ENCODE peak calls at places on chromosome 11, in nine cellular contexts. M, Q, X, C, E, U, Y, G and R are unnamed samples.

GRCh38 chr11:93935826-93936225 is 85.3 kb upstream of the HEPHL1 start:
- DNase-seq in M (no peak), Q (no peak), X (no peak), C (no peak), E (no peak), U (no peak), Y (no peak), G (no peak), R (no peak)

GRCh38 chr11:103978588-103979580 is 57.6 kb upstream of the DDI1 start:
- DNase-seq in M (no peak), Q (no peak), X (no peak), C (no peak), E (no peak), U (no peak), Y (no peak), G (no peak), R (no peak)

GRCh38 chr11:124793466-124794278 is 6.5 kb downstream of the MSANTD2 start:
- DNase-seq in M (peak), Q (no peak), X (no peak), C (no peak), E (no peak), U (peak), Y (peak), G (peak), R (no peak)

GRCh38 chr11:725624-726202 is 19.7 kb downstream of the EPS8L2 start:
- DNase-seq in M (no peak), Q (no peak), X (no peak), C (no peak), E (no peak), U (no peak), Y (no peak), G (peak), R (no peak)

GRCh38 chr11:33843018-33843417 is 48.9 kb downstream of the LMO2 start:
- DNase-seq in M (no peak), Q (no peak), X (no peak), C (no peak), E (no peak), U (no peak), Y (no peak), G (no peak), R (no peak)

GRCh38 chr11:59106363-59107336 is at the start of gene FAM111B:
- DNase-seq in M (peak), Q (peak), X (peak), C (no peak), E (peak), U (peak), Y (peak), G (peak), R (peak)

GRCh38 chr11:22703040-22703439 is 36.6 kb downstream of the GAS2 start:
- DNase-seq in M (peak), Q (no peak), X (no peak), C (no peak), E (peak), U (peak), Y (peak), G (peak), R (no peak)

GRCh38 chr11:17386331-17387084 is 2.0 kb downstream of the KCNJ11 start:
- DNase-seq in M (peak), Q (peak), X (no peak), C (peak), E (no peak), U (peak), Y (peak), G (peak), R (no peak)

GRCh38 chr11:5204787-5205186 is 4.3 kb upstream of the OR51V1 start:
- DNase-seq in M (no peak), Q (no peak), X (no peak), C (peak), E (no peak), U (peak), Y (peak), G (peak), R (no peak)

GRCh38 chr11:64056213-64056785 is 20.6 kb downstream of the FLRT1 start:
- DNase-seq in M (no peak), Q (no peak), X (no peak), C (no peak), E (no peak), U (no peak), Y (no peak), G (no peak), R (no peak)

GRCh38 chr11:93525601-93526000 is 17.6 kb downstream of the SMCO4 start:
- DNase-seq in M (no peak), Q (peak), X (no peak), C (no peak), E (no peak), U (peak), Y (peak), G (no peak), R (no peak)

GRCh38 chr11:11998091-11998781 is 10.2 kb downstream of the DKK3 start:
- DNase-seq in M (no peak), Q (no peak), X (no peak), C (no peak), E (no peak), U (peak), Y (peak), G (no peak), R (peak)

GRCh38 chr11:6627762-6628241 is 8.6 kb upstream of the TPP1 start:
- DNase-seq in M (no peak), Q (no peak), X (no peak), C (no peak), E (no peak), U (no peak), Y (no peak), G (no peak), R (no peak)

DNA sequence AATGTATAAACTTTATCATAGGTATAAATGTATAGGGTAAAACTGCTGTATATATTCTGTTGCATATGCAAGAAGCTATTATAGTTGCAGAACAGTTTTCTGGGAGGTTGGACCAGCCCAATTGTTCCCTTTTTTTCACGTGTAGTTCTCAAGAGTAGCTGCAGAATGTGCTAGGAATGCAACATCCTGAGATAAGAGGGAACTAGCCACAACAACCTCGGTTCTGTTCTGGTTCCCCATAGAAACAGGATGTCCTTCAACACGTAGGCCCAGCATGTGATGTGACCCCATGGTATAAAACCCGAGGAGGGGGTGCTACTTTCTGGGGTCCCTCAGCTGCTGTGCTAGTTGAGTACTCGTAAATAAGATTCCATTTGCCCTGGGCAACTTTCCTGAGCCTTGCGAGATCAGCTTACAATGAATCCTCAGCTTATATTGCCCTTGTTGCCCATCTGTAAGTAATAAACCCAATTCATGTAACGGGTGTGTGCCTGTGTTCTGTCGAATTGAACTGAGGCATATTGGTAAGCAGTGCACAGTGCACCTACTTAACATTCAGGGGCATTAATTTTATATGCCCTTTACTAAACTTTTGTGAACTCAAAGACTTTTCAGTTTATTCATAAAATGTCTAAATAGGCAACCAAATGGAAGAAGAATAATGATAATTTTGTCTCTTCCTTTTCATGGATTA is 23.0 kb upstream of the TRAF6 start:
- DNase-seq in M (no peak), Q (no peak), X (no peak), C (no peak), E (no peak), U (no peak), Y (peak), G (peak), R (no peak)
- H3K27ac ChIP-seq in M (no peak), Q (no peak), X (no peak), C (no peak), E (no peak), U (no peak), Y (no peak), G (no peak), R (no peak)

GRCh38 chr11:76208829-76209670 is 2.7 kb upstream of the WNT11 start:
- DNase-seq in M (peak), Q (peak), X (peak), C (no peak), E (peak), U (peak), Y (peak), G (peak), R (no peak)

GRCh38 chr11:76206327-76207081 is at the start of gene WNT11:
- DNase-seq in M (peak), Q (peak), X (no peak), C (no peak), E (peak), U (peak), Y (peak), G (peak), R (peak)

GRCh38 chr11:76209671-76209955 is 3.3 kb upstream of the WNT11 start:
- DNase-seq in M (no peak), Q (no peak), X (no peak), C (no peak), E (no peak), U (no peak), Y (no peak), G (no peak), R (no peak)

GRCh38 chr11:76208438-76208828 is 2.1 kb upstream of the WNT11 start:
- DNase-seq in M (no peak), Q (no peak), X (no peak), C (no peak), E (no peak), U (no peak), Y (no peak), G (no peak), R (no peak)

DNA sequence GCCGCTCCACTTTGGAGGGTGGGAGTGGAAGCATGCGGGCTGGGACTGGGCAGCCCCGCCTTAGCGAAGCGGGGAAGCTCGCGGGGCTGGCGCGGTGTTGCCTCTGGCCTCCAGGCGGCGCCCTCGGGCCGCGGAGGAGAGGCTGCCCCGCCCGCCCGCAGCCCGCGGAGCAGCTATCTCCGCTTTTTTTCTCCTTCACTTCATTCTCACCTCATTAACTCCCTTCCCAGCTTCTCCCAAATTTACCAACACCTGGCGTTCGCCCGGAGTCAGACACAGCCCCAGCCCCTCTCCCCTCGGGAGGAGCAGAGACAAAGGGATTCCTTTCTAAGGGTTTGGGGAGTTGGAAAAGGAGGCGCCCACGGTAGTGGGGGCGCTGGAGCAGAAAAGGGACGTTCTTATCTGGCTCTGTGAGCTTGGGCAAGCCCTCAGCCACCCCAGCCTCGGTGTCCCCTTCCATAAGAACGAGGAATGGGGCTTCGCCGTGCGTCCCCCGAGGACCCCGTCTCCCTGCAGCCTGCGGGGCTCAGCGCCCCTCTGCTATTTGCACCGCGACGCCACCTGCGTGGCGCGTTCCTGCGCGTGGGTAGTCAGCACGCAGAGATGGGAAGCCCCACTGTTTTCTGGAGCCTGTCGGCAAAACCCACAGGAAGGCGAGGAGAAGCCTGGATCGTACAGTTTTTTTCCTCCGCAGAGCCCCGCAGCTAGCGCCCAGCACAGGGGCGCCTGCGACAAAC is 1.5 kb upstream of the WNT11 start:
- DNase-seq in M (peak), Q (peak), X (peak), C (no peak), E (peak), U (peak), Y (peak), G (peak), R (no peak)
- H3K4me3 ChIP-seq in M (peak), Q (peak), X (peak), C (peak), E (peak), U (peak), Y (peak), G (peak), R (peak)

DNA sequence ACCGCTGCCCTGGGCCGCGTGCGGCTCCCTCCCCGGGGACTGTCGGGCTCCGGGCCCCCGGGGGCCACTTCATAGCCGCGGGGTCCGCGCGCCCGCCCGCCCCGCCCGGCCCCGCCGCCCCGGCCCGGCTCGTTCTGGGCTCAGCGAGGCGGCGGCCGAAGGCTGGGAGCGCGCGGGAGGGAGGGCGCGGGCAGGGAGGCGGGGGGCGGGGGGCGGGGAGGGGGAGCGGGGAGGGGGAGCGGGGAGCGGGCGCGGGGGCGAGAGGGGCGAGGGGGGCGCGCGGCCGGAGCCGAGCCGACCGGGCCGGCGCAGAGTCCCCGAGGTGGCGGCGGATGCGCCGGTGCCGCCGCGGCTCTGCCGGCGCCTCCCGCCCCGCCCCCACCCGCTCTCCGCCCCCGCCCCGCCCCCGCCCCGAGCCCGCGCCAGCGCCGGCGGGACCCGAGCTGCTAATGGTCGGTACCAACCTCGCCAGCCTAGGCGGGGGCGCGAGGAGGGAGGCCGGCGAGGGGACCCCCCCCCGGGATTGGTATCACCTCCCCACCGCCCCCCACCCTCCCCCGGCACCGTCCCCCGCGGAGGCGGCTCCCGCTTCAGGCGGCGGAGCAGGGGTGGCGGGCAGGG is at the start of gene B3GAT1:
- DNase-seq in M (no peak), Q (no peak), X (no peak), C (no peak), E (no peak), U (no peak), Y (no peak), G (peak), R (no peak)
- H3K27ac ChIP-seq in M (no peak), Q (no peak), X (no peak), C (no peak), E (no peak), U (no peak), Y (no peak), G (no peak), R (no peak)

GRCh38 chr11:2862395-2862949 is 23.1 kb downstream of the CDKN1C start:
- DNase-seq in M (no peak), Q (no peak), X (no peak), C (no peak), E (no peak), U (no peak), Y (no peak), G (peak), R (no peak)
- H3K4me3 ChIP-seq in M (no peak), Q (no peak), X (no peak), C (peak), E (peak), U (no peak), Y (peak), G (peak), R (peak)

GRCh38 chr11:68934321-68934645 is 30.6 kb downstream of the IGHMBP2 start:
- DNase-seq in M (no peak), Q (no peak), X (no peak), C (no peak), E (no peak), U (no peak), Y (no peak), G (no peak), R (no peak)

GRCh38 chr11:68933605-68934320 is 30.1 kb downstream of the IGHMBP2 start:
- DNase-seq in M (no peak), Q (no peak), X (no peak), C (no peak), E (no peak), U (no peak), Y (no peak), G (no peak), R (no peak)

GRCh38 chr11:68931911-68932310 is 28.2 kb downstream of the IGHMBP2 start:
- DNase-seq in M (no peak), Q (no peak), X (no peak), C (no peak), E (no peak), U (no peak), Y (no peak), G (no peak), R (no peak)

GRCh38 chr11:68932358-68932757 is 28.7 kb downstream of the IGHMBP2 start:
- DNase-seq in M (no peak), Q (no peak), X (no peak), C (no peak), E (no peak), U (no peak), Y (no peak), G (no peak), R (no peak)

DNA sequence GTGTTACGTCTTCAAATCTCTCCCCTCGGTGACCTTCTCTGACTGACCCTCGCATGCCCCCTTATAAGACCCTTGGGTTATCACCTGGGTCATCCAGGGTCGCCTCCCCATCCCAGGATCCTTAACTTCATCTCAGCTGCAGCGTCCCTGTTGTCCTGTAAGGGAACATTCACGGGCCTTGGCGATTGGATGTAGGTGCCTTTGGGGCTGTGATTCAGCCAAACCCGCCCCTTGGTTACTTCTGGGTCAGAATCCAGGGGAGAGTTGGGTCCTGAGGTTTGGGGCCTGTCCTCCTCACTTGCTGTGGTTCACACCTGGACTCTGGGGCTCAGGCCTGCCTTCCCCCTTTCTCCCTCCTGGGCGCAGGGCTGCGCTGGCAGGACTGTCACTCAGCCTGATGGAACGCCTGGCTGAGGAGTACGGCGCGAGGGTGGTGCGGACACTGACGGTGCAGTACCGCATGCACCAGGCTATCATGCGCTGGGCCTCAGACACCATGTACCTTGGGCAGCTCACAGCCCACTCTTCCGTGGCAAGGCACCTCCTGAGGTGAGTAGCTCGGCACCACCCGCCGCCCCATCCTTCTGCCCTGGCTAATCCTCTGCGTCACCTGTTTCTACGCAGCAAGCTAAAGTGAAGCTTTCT is 29.4 kb downstream of the IGHMBP2 start:
- DNase-seq in M (no peak), Q (no peak), X (no peak), C (no peak), E (no peak), U (no peak), Y (no peak), G (no peak), R (no peak)
- H3K27ac ChIP-seq in M (no peak), Q (no peak), X (no peak), C (no peak), E (peak), U (no peak), Y (no peak), G (no peak), R (no peak)

GRCh38 chr11:120590472-120590871 is 78.9 kb downstream of the GRIK4 start:
- DNase-seq in M (no peak), Q (no peak), X (no peak), C (no peak), E (no peak), U (peak), Y (no peak), G (no peak), R (no peak)
- H3K4me3 ChIP-seq in M (no peak), Q (no peak), X (no peak), C (no peak), E (no peak), U (no peak), Y (no peak), G (no peak), R (no peak)

GRCh38 chr11:72951193-72951592 is 137.0 kb downstream of the ATG16L2 start:
- DNase-seq in M (peak), Q (no peak), X (no peak), C (no peak), E (no peak), U (peak), Y (peak), G (no peak), R (no peak)

GRCh38 chr11:72950685-72951084 is 136.5 kb downstream of the ATG16L2 start:
- DNase-seq in M (no peak), Q (no peak), X (no peak), C (no peak), E (no peak), U (no peak), Y (no peak), G (peak), R (no peak)

GRCh38 chr11:72953631-72954030 is 139.4 kb downstream of the ATG16L2 start:
- DNase-seq in M (no peak), Q (no peak), X (no peak), C (no peak), E (no peak), U (no peak), Y (no peak), G (no peak), R (no peak)

GRCh38 chr11:72954860-72955259 is 140.6 kb downstream of the ATG16L2 start:
- DNase-seq in M (no peak), Q (no peak), X (no peak), C (no peak), E (no peak), U (no peak), Y (no peak), G (no peak), R (no peak)

GRCh38 chr11:72951815-72952340 is 137.7 kb downstream of the ATG16L2 start:
- DNase-seq in M (no peak), Q (no peak), X (no peak), C (no peak), E (no peak), U (no peak), Y (peak), G (no peak), R (no peak)
- H3K27ac ChIP-seq in M (no peak), Q (no peak), X (no peak), C (no peak), E (no peak), U (no peak), Y (no peak), G (no peak), R (no peak)